ENCODE peak calls at places on chromosome 10, in four cellular contexts. Z, R, J and O are unnamed samples.

GRCh38 chr10:69883680-69884375 is 82.1 kb downstream of the COL13A1 start:
- DNase-seq in Z (no peak), J (no peak), R (no peak), O (no peak)

GRCh38 chr10:58651040-58651439 is 138.4 kb downstream of the BICC1 start:
- DNase-seq in R (peak), Z (no peak), J (no peak), O (no peak)

GRCh38 chr10:32954080-32954479 is 4.0 kb downstream of the ITGB1 start:
- DNase-seq in Z (no peak), J (no peak), R (no peak), O (no peak)

GRCh38 chr10:71217266-71218045 is 5.1 kb downstream of the UNC5B start:
- DNase-seq in J (peak), Z (no peak), R (no peak), O (peak)

GRCh38 chr10:8037199-8037801 is 17.2 kb upstream of the GATA3 start:
- DNase-seq in J (peak), R (no peak), Z (no peak), O (peak)

GRCh38 chr10:114821915-114822770 is 563 bp downstream of the FHIP2A start:
- DNase-seq in Z (peak), J (peak), R (peak), O (peak)

GRCh38 chr10:52146766-52147165 is 167.3 kb upstream of the DKK1 start:
- DNase-seq in Z (no peak), J (no peak), R (no peak), O (no peak)

GRCh38 chr10:6802762-6803428 is 222.8 kb upstream of the PRKCQ start:
- DNase-seq in Z (no peak), R (no peak), J (no peak), O (no peak)

GRCh38 chr10:59672150-59672875 is 37.3 kb downstream of the SLC16A9 start:
- DNase-seq in J (no peak), R (no peak), Z (no peak), O (no peak)

GRCh38 chr10:61900829-61901783 is at the start of gene ARID5B:
- DNase-seq in J (peak), R (peak), Z (peak), O (peak)

GRCh38 chr10:132690821-132691610 is 94.9 kb downstream of the NKX6-2 start:
- DNase-seq in J (no peak), R (no peak), Z (no peak), O (no peak)

GRCh38 chr10:24824536-24824935 is 100.8 kb upstream of the ARHGAP21 start:
- DNase-seq in Z (no peak), R (peak), J (no peak), O (no peak)

GRCh38 chr10:63208981-63209380 is 75.9 kb downstream of the NRBF2 start:
- DNase-seq in R (no peak), Z (no peak), J (peak), O (peak)

GRCh38 chr10:86266446-86267242 is 100.0 kb downstream of the GRID1 start:
- DNase-seq in Z (no peak), R (no peak), J (no peak), O (no peak)

GRCh38 chr10:86064931-86065662 is 301.5 kb downstream of the GRID1 start:
- DNase-seq in J (no peak), R (no peak), Z (no peak), O (no peak)

GRCh38 chr10:21212275-21212674 is 313.2 kb downstream of the SKIDA1 start:
- DNase-seq in Z (no peak), R (no peak), J (no peak), O (no peak)

GRCh38 chr10:83862723-83863122 is 276.6 kb upstream of the GHITM start:
- DNase-seq in Z (no peak), J (no peak), R (no peak), O (no peak)

GRCh38 chr10:85187047-85187446 is 858.7 kb downstream of the CCSER2 start:
- DNase-seq in Z (no peak), J (no peak), R (no peak), O (no peak)

GRCh38 chr10:97915761-97916160 is 66.1 kb downstream of the GOLGA7B start:
- DNase-seq in J (no peak), Z (no peak), R (no peak), O (no peak)

GRCh38 chr10:25356609-25357008 is 181.8 kb downstream of the GPR158 start:
- DNase-seq in R (no peak), J (no peak), Z (no peak), O (no peak)

GRCh38 chr10:68829952-68830351 is 2.6 kb downstream of the STOX1 start:
- DNase-seq in J (no peak), R (no peak), Z (no peak), O (no peak)

GRCh38 chr10:35595106-35595505 is 10.0 kb upstream of the GJD4 start:
- DNase-seq in Z (no peak), J (no peak), R (no peak), O (peak)

GRCh38 chr10:21280037-21280436 is 245.4 kb downstream of the SKIDA1 start:
- DNase-seq in J (no peak), Z (no peak), R (no peak), O (no peak)

GRCh38 chr10:86958831-86959736 is 685 bp downstream of the SNCG start:
- DNase-seq in J (no peak), R (peak), Z (peak), O (no peak)

GRCh38 chr10:97974108-97974507 is 56.3 kb downstream of the CRTAC1 start:
- DNase-seq in R (no peak), J (peak), Z (no peak), O (peak)

GRCh38 chr10:32983333-32983909 is 25.4 kb upstream of the ITGB1 start:
- DNase-seq in Z (peak), J (no peak), R (peak), O (no peak)

GRCh38 chr10:84264611-84265141 is 19.8 kb downstream of the RGR start:
- DNase-seq in R (peak), Z (peak), J (peak), O (peak)

GRCh38 chr10:29806350-29806788 is 171.6 kb upstream of the SVIL start:
- DNase-seq in J (no peak), Z (peak), R (no peak), O (no peak)

GRCh38 chr10:132450825-132451505 is 54.0 kb downstream of the PWWP2B start:
- DNase-seq in R (no peak), J (no peak), Z (no peak), O (no peak)

GRCh38 chr10:101236376-101237079 is 7.3 kb upstream of the LBX1 start:
- DNase-seq in Z (no peak), R (peak), J (peak), O (peak)

GRCh38 chr10:70494536-70494935 is 16.0 kb downstream of the PALD1 start:
- DNase-seq in R (no peak), J (no peak), Z (no peak), O (no peak)

GRCh38 chr10:61937631-61938284 is 36.3 kb downstream of the ARID5B start:
- DNase-seq in R (peak), J (no peak), Z (peak), O (no peak)

GRCh38 chr10:85648279-85648754 is 718.3 kb downstream of the GRID1 start:
- DNase-seq in Z (no peak), J (no peak), R (no peak), O (no peak)

GRCh38 chr10:71623098-71623985 is 96.2 kb downstream of the C10orf105 start:
- DNase-seq in J (peak), R (peak), Z (peak), O (peak)

GRCh38 chr10:123994417-123995081 is 98.8 kb downstream of the CHST15 start:
- DNase-seq in J (peak), Z (peak), R (peak), O (peak)

GRCh38 chr10:120514035-120514620 is 57.1 kb downstream of the PLPP4 start:
- DNase-seq in R (peak), J (peak), Z (peak), O (peak)

GRCh38 chr10:120511165-120511564 is 54.1 kb downstream of the PLPP4 start:
- DNase-seq in R (no peak), Z (peak), J (no peak), O (no peak)

GRCh38 chr10:120514959-120515358 is 57.9 kb downstream of the PLPP4 start:
- DNase-seq in J (no peak), R (no peak), Z (no peak), O (no peak)

GRCh38 chr10:120516426-120516825 is 59.4 kb downstream of the PLPP4 start:
- DNase-seq in Z (no peak), J (peak), R (no peak), O (no peak)

GRCh38 chr10:120513307-120513706 is 56.3 kb downstream of the PLPP4 start:
- DNase-seq in R (no peak), J (no peak), Z (no peak), O (no peak)
- TF ChIP-seq CTCF in R (no peak), J (no peak), Z (no peak), O (no peak)

GRCh38 chr10:117167346-117168134 is 29.5 kb upstream of the VAX1 start:
- DNase-seq in J (peak), R (no peak), Z (no peak), O (no peak)
- H3K4me3 ChIP-seq in J (peak), R (peak), Z (peak), O (peak)

DNA sequence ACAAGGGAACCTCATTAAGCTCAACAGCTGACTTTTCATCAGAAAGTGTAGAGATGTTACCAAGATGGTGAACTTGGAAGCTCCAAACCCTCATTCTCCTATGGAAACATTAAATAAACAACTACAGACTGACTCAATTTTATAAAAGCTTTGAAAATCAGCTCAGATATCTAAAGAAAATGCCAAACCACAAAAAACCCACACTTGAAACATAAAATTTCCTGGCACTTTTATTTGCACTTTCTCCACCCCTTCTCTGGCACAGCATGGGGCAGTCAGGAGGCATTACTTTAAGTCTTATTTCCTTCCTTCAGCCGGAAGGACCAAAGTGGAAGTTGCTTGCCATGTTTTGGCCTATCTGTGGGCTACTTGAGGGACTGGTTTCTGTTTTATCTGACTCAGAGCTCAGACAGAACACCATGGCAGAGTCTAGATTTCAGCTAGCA is 114.7 kb downstream of the ODAD2 start:
- DNase-seq in Z (no peak), R (no peak), J (no peak), O (no peak)
- TF ChIP-seq CTCF in Z (no peak), R (no peak), J (no peak), O (no peak)

GRCh38 chr10:103154464-103155299 is 38.4 kb downstream of the NT5C2 start:
- DNase-seq in J (peak), R (peak), Z (peak), O (no peak)

GRCh38 chr10:103153302-103153759 is 39.7 kb downstream of the NT5C2 start:
- DNase-seq in R (peak), J (peak), Z (no peak), O (peak)

GRCh38 chr10:103157246-103157645 is 35.8 kb downstream of the NT5C2 start:
- DNase-seq in J (no peak), Z (no peak), R (no peak), O (no peak)

GRCh38 chr10:103155485-103156085 is 37.5 kb downstream of the NT5C2 start:
- DNase-seq in R (no peak), Z (no peak), J (no peak), O (no peak)

DNA sequence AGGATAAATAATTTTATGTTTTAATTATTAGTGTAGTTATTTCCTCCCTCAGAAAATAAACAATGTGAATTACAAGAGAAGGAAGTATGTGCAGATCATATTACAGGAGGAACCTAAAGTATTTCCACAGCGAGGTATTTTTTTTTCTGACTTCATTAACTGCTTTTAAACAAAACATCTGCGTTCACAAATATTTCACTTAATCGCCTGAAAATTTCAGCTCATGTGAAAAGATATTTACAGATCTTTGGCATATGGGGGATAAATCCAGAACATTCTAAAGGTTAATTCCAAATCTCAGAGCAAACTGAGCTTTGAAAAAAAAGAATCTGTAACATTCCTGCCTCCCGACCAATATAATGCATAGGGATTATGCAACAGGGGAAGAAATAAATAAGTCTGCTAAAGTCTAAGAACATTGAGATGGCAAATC is 39.3 kb downstream of the NT5C2 start:
- DNase-seq in J (peak), R (peak), Z (peak), O (peak)
- H3K4me3 ChIP-seq in J (peak), R (no peak), Z (peak), O (peak)

GRCh38 chr10:119691726-119692125 is 34.1 kb upstream of the INPP5F start:
- DNase-seq in R (no peak), J (no peak), Z (no peak), O (no peak)

GRCh38 chr10:119689016-119689564 is 36.8 kb upstream of the INPP5F start:
- DNase-seq in Z (no peak), J (peak), R (no peak), O (peak)

GRCh38 chr10:119686465-119687191 is 35.4 kb downstream of the BAG3 start:
- DNase-seq in Z (peak), R (peak), J (peak), O (peak)

GRCh38 chr10:119687192-119688032 is 36.2 kb downstream of the BAG3 start:
- DNase-seq in R (peak), J (peak), Z (peak), O (peak)

DNA sequence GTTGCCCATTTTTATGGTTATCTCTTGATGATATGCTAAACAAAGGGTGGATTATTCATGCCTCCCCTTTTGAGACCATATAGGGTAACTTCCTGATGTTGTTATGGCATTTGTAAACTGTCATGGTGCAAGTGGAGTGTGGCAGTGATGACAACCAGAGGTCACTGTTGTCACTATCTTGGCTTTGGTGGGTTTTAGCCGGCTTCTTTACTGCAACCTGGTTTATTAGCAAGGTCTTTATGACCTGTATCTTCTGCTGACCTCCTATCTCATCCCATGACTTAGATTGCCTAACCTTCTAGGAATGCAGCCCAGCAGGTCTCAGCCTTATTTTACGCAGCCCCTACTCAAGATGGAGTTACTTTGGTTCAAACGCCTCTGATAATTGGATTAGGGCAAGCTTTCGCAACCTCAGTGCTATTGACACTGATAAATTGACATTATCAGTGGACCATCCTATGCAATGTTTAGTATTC is 36.9 kb downstream of the BAG3 start:
- DNase-seq in J (peak), Z (no peak), R (no peak), O (peak)
- TF ChIP-seq CTCF in J (peak), Z (no peak), R (no peak), O (peak)

GRCh38 chr10:88964360-88964759 is 11.8 kb upstream of the ACTA2 start:
- DNase-seq in Z (no peak), J (no peak), R (no peak), O (no peak)
- H3K4me3 ChIP-seq in Z (no peak), J (no peak), R (no peak), O (no peak)

DNA sequence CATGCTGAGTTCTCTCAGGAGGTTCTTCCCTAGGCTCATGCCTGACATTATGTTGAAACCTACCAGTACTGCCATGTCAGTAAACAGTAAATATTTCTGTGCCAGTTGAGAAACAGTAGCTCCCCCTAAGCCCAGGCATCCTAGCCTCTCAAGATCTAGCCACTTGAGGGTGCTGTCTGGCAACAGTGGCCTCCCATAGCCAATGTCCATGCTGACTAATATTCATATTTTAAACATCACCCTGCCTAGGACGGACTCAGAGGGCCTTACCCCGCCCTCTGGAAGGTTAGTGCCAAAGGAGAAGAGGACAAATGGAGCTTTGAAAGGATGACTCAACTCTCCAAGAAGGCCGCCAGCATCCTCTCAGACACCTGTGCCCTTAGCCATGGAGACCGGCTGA is 7.7 kb downstream of the ACSM6 start:
- DNase-seq in R (peak), Z (peak), J (no peak), O (no peak)
- TF ChIP-seq CTCF in R (peak), Z (peak), J (no peak), O (peak)

GRCh38 chr10:13322615-13323148 is 22.8 kb upstream of the PHYH start:
- DNase-seq in J (no peak), Z (no peak), R (no peak), O (no peak)
- H3K4me3 ChIP-seq in J (no peak), Z (no peak), R (no peak), O (no peak)

DNA sequence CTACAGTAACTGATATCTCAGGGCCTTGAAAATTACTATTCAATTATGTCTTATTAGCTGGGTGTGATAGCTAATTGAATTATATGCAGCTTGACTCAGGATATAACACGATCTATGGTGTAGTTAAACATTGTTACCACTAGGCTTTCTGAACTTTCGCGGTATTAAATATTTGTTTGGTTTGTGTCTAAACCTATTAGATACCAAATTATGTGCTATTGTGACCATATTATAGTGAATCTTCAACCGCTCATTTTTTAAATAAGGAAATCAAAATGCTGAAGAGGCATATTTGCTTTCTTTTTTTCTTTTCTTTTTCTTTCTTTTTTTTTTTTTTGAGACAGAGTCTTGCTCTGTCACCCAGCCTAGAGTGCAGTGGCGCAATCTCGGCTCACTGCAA is 99.3 kb upstream of the RSU1 start:
- DNase-seq in Z (no peak), J (no peak), R (no peak), O (peak)
- TF ChIP-seq CTCF in Z (no peak), J (peak), R (no peak), O (peak)

GRCh38 chr10:43027331-43027955 is 49.4 kb upstream of the RET start:
- DNase-seq in R (no peak), J (no peak), Z (no peak), O (no peak)
- H3K4me3 ChIP-seq in R (no peak), J (no peak), Z (no peak), O (peak)